ENCODE peak calls at places on chromosomes 16 and 17, in seven cellular contexts. H, E, N, W, I, S and U are unnamed samples.

GRCh38 chr17:28657756-28658155 is 4.0 kb downstream of the SDF2 start:
- DNase-seq in I (no peak), E (no peak), W (no peak), H (no peak), S (no peak), N (no peak), U (peak; percentile 19)

GRCh38 chr17:79776378-79777165 is 1.4 kb upstream of the CBX2 start:
- DNase-seq in H (no peak), S (no peak), I (no peak), W (no peak), N (no peak), E (no peak), U (no peak)

GRCh38 chr17:82959990-82960418 is 119.4 kb upstream of the METRNL start:
- DNase-seq in N (no peak), H (no peak), W (no peak), I (no peak), S (no peak), E (no peak), U (no peak)

GRCh38 chr17:80760501-80760900 is 215.9 kb downstream of the RPTOR start:
- DNase-seq in S (no peak), N (no peak), E (no peak), H (peak; percentile 82), I (no peak), W (peak; percentile 75), U (no peak)

GRCh38 chr17:31067699-31068184 is 27.0 kb upstream of the NF1 start:
- DNase-seq in E (no peak), H (no peak), I (no peak), S (peak; percentile 29), W (no peak), N (no peak), U (peak; percentile 76)

GRCh38 chr17:83010323-83011200 is 68.8 kb upstream of the METRNL start:
- DNase-seq in N (no peak), H (peak; percentile 65), W (no peak), E (no peak), I (no peak), S (no peak), U (peak; percentile 10)

GRCh38 chr17:45103269-45103795 is 29.0 kb downstream of the PLCD3 start:
- DNase-seq in E (no peak), N (no peak), I (no peak), S (no peak), W (no peak), H (no peak), U (no peak)

GRCh38 chr16:86373502-86373901 is 136.8 kb upstream of the FOXF1 start:
- DNase-seq in H (no peak), I (no peak), N (no peak), E (no peak), W (no peak), S (no peak), U (no peak)

GRCh38 chr16:83409347-83409746 is 398.4 kb upstream of the HSBP1 start:
- DNase-seq in E (no peak), W (no peak), H (no peak), I (no peak), S (no peak), N (no peak), U (no peak)

GRCh38 chr17:12422632-12423031 is 243.1 kb upstream of the MYOCD start:
- DNase-seq in W (no peak), N (no peak), E (no peak), H (no peak), S (no peak), I (no peak), U (no peak)

GRCh38 chr17:9987779-9988585 is 82.9 kb upstream of the RCVRN start:
- DNase-seq in N (peak; percentile 1), S (no peak), W (peak; percentile 37), I (no peak), E (peak; percentile 61), H (no peak), U (no peak)

GRCh38 chr17:73343168-73343634 is 31.4 kb upstream of the CDC42EP4 start:
- DNase-seq in I (no peak), H (no peak), W (no peak), E (no peak), N (no peak), S (peak; percentile 72), U (peak; percentile 86)

GRCh38 chr17:10130733-10131132 is 67.7 kb downstream of the GAS7 start:
- DNase-seq in E (no peak), H (no peak), W (no peak), S (no peak), N (no peak), I (no peak), U (no peak)

GRCh38 chr16:25126820-25127232 is 15.3 kb downstream of the LCMT1 start:
- DNase-seq in H (peak; percentile 77), W (peak; percentile 78), I (no peak), N (no peak), S (peak; percentile 54), E (peak; percentile 29), U (peak; percentile 86)

GRCh38 chr17:58308985-58309917 is 19.3 kb downstream of the TSPOAP1 start:
- DNase-seq in H (no peak), N (no peak), W (no peak), S (no peak), I (no peak), E (no peak), U (no peak)

GRCh38 chr16:20901441-20902112 is 1.0 kb downstream of the LYRM1 start:
- DNase-seq in H (no peak), S (no peak), N (peak; percentile 3), W (peak; percentile 65), I (no peak), E (peak; percentile 76), U (peak; percentile 57)

GRCh38 chr16:50021509-50021908 is 3.5 kb upstream of the CNEP1R1 start:
- DNase-seq in N (no peak), E (peak; percentile 34), W (no peak), I (no peak), S (no peak), H (no peak), U (no peak)